ENCODE peak calls at places on chromosomes 7 and 10, in four cellular contexts. One of them, this sample, is unnamed.

GRCh38 chr7:36301914-36302771 is 87.5 kb upstream of the ANLN start:
- DNase-seq in astrocyte of the spinal cord: peak
- DNase-seq in CD4-positive, CD25-positive, alpha-beta regulatory T cell: no peak
- DNase-seq in AG04450: no peak
- DNase-seq in this sample: no peak

GRCh38 chr10:125011926-125012705 is 70.2 kb downstream of the ZRANB1 start:
- DNase-seq in AG04450: no peak
- DNase-seq in CD4-positive, CD25-positive, alpha-beta regulatory T cell: no peak
- DNase-seq in astrocyte of the spinal cord: no peak
- DNase-seq in this sample: no peak

GRCh38 chr7:106957766-106958165 is 86.7 kb upstream of the PRKAR2B start:
- DNase-seq in CD4-positive, CD25-positive, alpha-beta regulatory T cell: no peak
- DNase-seq in AG04450: no peak
- DNase-seq in astrocyte of the spinal cord: no peak
- DNase-seq in this sample: no peak

GRCh38 chr10:132663666-132664365 is 122.1 kb downstream of the NKX6-2 start:
- DNase-seq in CD4-positive, CD25-positive, alpha-beta regulatory T cell: no peak
- DNase-seq in astrocyte of the spinal cord: no peak
- DNase-seq in AG04450: no peak
- DNase-seq in this sample: no peak

GRCh38 chr7:152894295-152895170 is 135.0 kb downstream of the ACTR3B start:
- DNase-seq in astrocyte of the spinal cord: no peak
- DNase-seq in AG04450: no peak
- DNase-seq in CD4-positive, CD25-positive, alpha-beta regulatory T cell: no peak
- DNase-seq in this sample: no peak

GRCh38 chr7:31327071-31327470 is 13.5 kb downstream of the NEUROD6 start:
- DNase-seq in AG04450: no peak
- DNase-seq in astrocyte of the spinal cord: peak
- DNase-seq in CD4-positive, CD25-positive, alpha-beta regulatory T cell: no peak
- DNase-seq in this sample: peak

GRCh38 chr7:157556339-157556944 is 219.6 kb downstream of the DNAJB6 start:
- DNase-seq in CD4-positive, CD25-positive, alpha-beta regulatory T cell: no peak
- DNase-seq in astrocyte of the spinal cord: no peak
- DNase-seq in AG04450: no peak
- DNase-seq in this sample: no peak

GRCh38 chr7:73992104-73992562 is 35.8 kb upstream of the ELN start:
- DNase-seq in CD4-positive, CD25-positive, alpha-beta regulatory T cell: no peak
- DNase-seq in astrocyte of the spinal cord: peak
- DNase-seq in AG04450: peak
- DNase-seq in this sample: peak

GRCh38 chr10:52314007-52314821 is at the start of gene DKK1:
- DNase-seq in astrocyte of the spinal cord: peak
- DNase-seq in AG04450: no peak
- DNase-seq in CD4-positive, CD25-positive, alpha-beta regulatory T cell: no peak
- DNase-seq in this sample: no peak

GRCh38 chr10:100683004-100683403 is 62.4 kb upstream of the PAX2 start:
- DNase-seq in astrocyte of the spinal cord: no peak
- DNase-seq in CD4-positive, CD25-positive, alpha-beta regulatory T cell: no peak
- DNase-seq in AG04450: no peak
- DNase-seq in this sample: no peak

GRCh38 chr7:14596421-14596820 is 306.1 kb downstream of the DGKB start:
- DNase-seq in CD4-positive, CD25-positive, alpha-beta regulatory T cell: no peak
- DNase-seq in AG04450: no peak
- DNase-seq in astrocyte of the spinal cord: peak
- DNase-seq in this sample: no peak

GRCh38 chr7:134593530-134594392 is 44.9 kb downstream of the AKR1B15 start:
- DNase-seq in astrocyte of the spinal cord: peak
- DNase-seq in CD4-positive, CD25-positive, alpha-beta regulatory T cell: no peak
- DNase-seq in AG04450: peak
- DNase-seq in this sample: peak

GRCh38 chr7:157625973-157626790 is 289.4 kb downstream of the DNAJB6 start:
- DNase-seq in AG04450: no peak
- DNase-seq in astrocyte of the spinal cord: no peak
- DNase-seq in CD4-positive, CD25-positive, alpha-beta regulatory T cell: peak
- DNase-seq in this sample: no peak

GRCh38 chr7:44279731-44280505 is 45.5 kb downstream of the CAMK2B start:
- DNase-seq in AG04450: no peak
- DNase-seq in astrocyte of the spinal cord: no peak
- DNase-seq in CD4-positive, CD25-positive, alpha-beta regulatory T cell: no peak
- DNase-seq in this sample: no peak

GRCh38 chr10:132283604-132284382 is 24.0 kb downstream of the STK32C start:
- DNase-seq in CD4-positive, CD25-positive, alpha-beta regulatory T cell: no peak
- DNase-seq in AG04450: no peak
- DNase-seq in astrocyte of the spinal cord: no peak
- DNase-seq in this sample: no peak

GRCh38 chr10:98858525-98858924 is 377.1 kb downstream of the HPSE2 start:
- DNase-seq in AG04450: no peak
- DNase-seq in CD4-positive, CD25-positive, alpha-beta regulatory T cell: no peak
- DNase-seq in astrocyte of the spinal cord: no peak
- DNase-seq in this sample: no peak

GRCh38 chr7:87347207-87347606 is 1.7 kb downstream of the CROT start:
- DNase-seq in CD4-positive, CD25-positive, alpha-beta regulatory T cell: no peak
- DNase-seq in astrocyte of the spinal cord: no peak
- DNase-seq in AG04450: no peak
- DNase-seq in this sample: no peak

GRCh38 chr10:4061441-4061951 is 276.5 kb upstream of the KLF6 start:
- DNase-seq in AG04450: no peak
- DNase-seq in astrocyte of the spinal cord: no peak
- DNase-seq in CD4-positive, CD25-positive, alpha-beta regulatory T cell: no peak
- DNase-seq in this sample: no peak

GRCh38 chr7:121431389-121431788 is 35.3 kb upstream of the FAM3C start:
- DNase-seq in AG04450: no peak
- DNase-seq in astrocyte of the spinal cord: no peak
- DNase-seq in CD4-positive, CD25-positive, alpha-beta regulatory T cell: no peak
- DNase-seq in this sample: no peak

GRCh38 chr7:142568430-142569097 is 180.7 kb upstream of the PRSS1 start:
- DNase-seq in CD4-positive, CD25-positive, alpha-beta regulatory T cell: no peak
- DNase-seq in AG04450: peak
- DNase-seq in astrocyte of the spinal cord: peak
- DNase-seq in this sample: peak

GRCh38 chr7:115789901-115790300 is 240.7 kb downstream of the TFEC start:
- DNase-seq in AG04450: no peak
- DNase-seq in astrocyte of the spinal cord: no peak
- DNase-seq in CD4-positive, CD25-positive, alpha-beta regulatory T cell: no peak
- DNase-seq in this sample: no peak

GRCh38 chr10:48551796-48552591 is 52.9 kb downstream of the ARHGAP22 start:
- DNase-seq in CD4-positive, CD25-positive, alpha-beta regulatory T cell: no peak
- DNase-seq in AG04450: peak
- DNase-seq in astrocyte of the spinal cord: peak
- DNase-seq in this sample: peak

GRCh38 chr10:34163075-34163905 is 651.8 kb downstream of the PARD3 start:
- DNase-seq in CD4-positive, CD25-positive, alpha-beta regulatory T cell: no peak
- DNase-seq in astrocyte of the spinal cord: peak
- DNase-seq in AG04450: no peak
- DNase-seq in this sample: no peak

GRCh38 chr10:103049237-103049636 is 131.1 kb downstream of the CNNM2 start:
- DNase-seq in AG04450: no peak
- DNase-seq in CD4-positive, CD25-positive, alpha-beta regulatory T cell: no peak
- DNase-seq in astrocyte of the spinal cord: no peak
- DNase-seq in this sample: no peak

GRCh38 chr10:103057980-103058568 is 135.0 kb downstream of the NT5C2 start:
- DNase-seq in AG04450: no peak
- DNase-seq in astrocyte of the spinal cord: no peak
- DNase-seq in CD4-positive, CD25-positive, alpha-beta regulatory T cell: no peak
- DNase-seq in this sample: no peak

GRCh38 chr10:103055105-103055504 is 137.0 kb downstream of the CNNM2 start:
- DNase-seq in CD4-positive, CD25-positive, alpha-beta regulatory T cell: no peak
- DNase-seq in astrocyte of the spinal cord: no peak
- DNase-seq in AG04450: no peak
- DNase-seq in this sample: no peak

GRCh38 chr10:103053659-103054581 is 135.8 kb downstream of the CNNM2 start:
- DNase-seq in AG04450: peak
- DNase-seq in astrocyte of the spinal cord: peak
- DNase-seq in CD4-positive, CD25-positive, alpha-beta regulatory T cell: peak
- DNase-seq in this sample: peak

DNA sequence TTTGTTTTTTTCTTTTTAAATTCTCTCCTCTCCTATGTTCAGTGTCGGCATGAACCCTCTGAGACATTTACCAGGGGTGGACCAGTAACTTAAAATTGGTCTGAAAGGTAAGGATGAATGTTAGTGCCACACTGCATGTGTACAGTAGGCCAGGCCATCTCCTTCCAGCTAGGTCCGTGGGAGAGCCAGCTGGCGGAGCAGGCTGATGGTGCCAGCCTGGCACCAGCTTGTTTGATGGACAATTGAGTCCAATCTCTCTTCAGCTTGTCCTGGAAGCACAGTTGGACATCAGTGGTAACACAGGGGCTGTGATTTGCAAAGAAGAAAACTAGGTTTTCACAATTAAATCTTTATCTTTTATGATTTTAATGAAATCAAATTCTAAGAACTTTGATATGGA is 136.5 kb downstream of the CNNM2 start:
- DNase-seq in AG04450: no peak
- DNase-seq in astrocyte of the spinal cord: no peak
- DNase-seq in CD4-positive, CD25-positive, alpha-beta regulatory T cell: no peak
- DNase-seq in this sample: no peak
- H3K4me3 ChIP-seq in AG04450: no peak
- H3K4me3 ChIP-seq in astrocyte of the spinal cord: no peak
- H3K4me3 ChIP-seq in CD4-positive, CD25-positive, alpha-beta regulatory T cell: peak
- H3K4me3 ChIP-seq in this sample: no peak

DNA sequence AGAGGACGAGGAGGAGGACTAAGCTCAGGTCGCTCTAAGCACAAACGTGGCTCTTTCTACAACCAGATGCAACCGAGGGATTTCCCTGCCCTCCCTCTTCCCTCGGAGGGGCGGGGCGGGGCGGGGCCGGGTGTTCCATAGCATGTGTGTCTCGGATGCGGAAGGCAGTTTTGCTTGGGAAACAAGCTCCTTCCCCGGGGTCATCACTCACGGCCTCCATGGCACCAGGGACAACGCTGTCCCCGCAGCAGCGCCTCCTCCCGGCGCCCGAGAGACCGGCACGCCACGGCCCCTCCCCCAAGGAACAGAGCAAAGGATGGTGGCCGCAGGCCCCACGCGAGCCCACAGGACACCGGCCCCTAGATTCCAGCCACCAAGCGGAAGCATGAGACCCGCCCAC is 110.5 kb downstream of the PAXIP1 start:
- DNase-seq in CD4-positive, CD25-positive, alpha-beta regulatory T cell: no peak
- DNase-seq in AG04450: no peak
- DNase-seq in astrocyte of the spinal cord: no peak
- DNase-seq in this sample: no peak
- H3K4me3 ChIP-seq in CD4-positive, CD25-positive, alpha-beta regulatory T cell: no peak
- H3K4me3 ChIP-seq in AG04450: no peak
- H3K4me3 ChIP-seq in astrocyte of the spinal cord: no peak
- H3K4me3 ChIP-seq in this sample: no peak

GRCh38 chr10:86959737-86960002 is 1.3 kb downstream of the SNCG start:
- DNase-seq in astrocyte of the spinal cord: no peak
- DNase-seq in AG04450: no peak
- DNase-seq in CD4-positive, CD25-positive, alpha-beta regulatory T cell: no peak
- DNase-seq in this sample: no peak
- H3K4me3 ChIP-seq in astrocyte of the spinal cord: no peak
- H3K4me3 ChIP-seq in AG04450: no peak
- H3K4me3 ChIP-seq in CD4-positive, CD25-positive, alpha-beta regulatory T cell: no peak
- H3K4me3 ChIP-seq in this sample: no peak

GRCh38 chr7:151428393-151429231 is 11.3 kb downstream of the CRYGN start:
- DNase-seq in astrocyte of the spinal cord: peak
- DNase-seq in CD4-positive, CD25-positive, alpha-beta regulatory T cell: no peak
- DNase-seq in AG04450: no peak
- DNase-seq in this sample: peak

GRCh38 chr7:151426906-151427704 is 12.8 kb downstream of the CRYGN start:
- DNase-seq in CD4-positive, CD25-positive, alpha-beta regulatory T cell: no peak
- DNase-seq in astrocyte of the spinal cord: no peak
- DNase-seq in AG04450: no peak
- DNase-seq in this sample: no peak

GRCh38 chr7:151426486-151426905 is 13.4 kb downstream of the CRYGN start:
- DNase-seq in astrocyte of the spinal cord: peak
- DNase-seq in CD4-positive, CD25-positive, alpha-beta regulatory T cell: no peak
- DNase-seq in AG04450: peak
- DNase-seq in this sample: peak

GRCh38 chr7:151429232-151429554 is 10.7 kb downstream of the CRYGN start:
- DNase-seq in CD4-positive, CD25-positive, alpha-beta regulatory T cell: no peak
- DNase-seq in AG04450: no peak
- DNase-seq in astrocyte of the spinal cord: no peak
- DNase-seq in this sample: no peak

GRCh38 chr7:151427705-151428392 is 12.1 kb downstream of the CRYGN start:
- DNase-seq in AG04450: no peak
- DNase-seq in astrocyte of the spinal cord: no peak
- DNase-seq in CD4-positive, CD25-positive, alpha-beta regulatory T cell: no peak
- DNase-seq in this sample: no peak
- H3K4me3 ChIP-seq in AG04450: no peak
- H3K4me3 ChIP-seq in astrocyte of the spinal cord: no peak
- H3K4me3 ChIP-seq in CD4-positive, CD25-positive, alpha-beta regulatory T cell: no peak
- H3K4me3 ChIP-seq in this sample: no peak

DNA sequence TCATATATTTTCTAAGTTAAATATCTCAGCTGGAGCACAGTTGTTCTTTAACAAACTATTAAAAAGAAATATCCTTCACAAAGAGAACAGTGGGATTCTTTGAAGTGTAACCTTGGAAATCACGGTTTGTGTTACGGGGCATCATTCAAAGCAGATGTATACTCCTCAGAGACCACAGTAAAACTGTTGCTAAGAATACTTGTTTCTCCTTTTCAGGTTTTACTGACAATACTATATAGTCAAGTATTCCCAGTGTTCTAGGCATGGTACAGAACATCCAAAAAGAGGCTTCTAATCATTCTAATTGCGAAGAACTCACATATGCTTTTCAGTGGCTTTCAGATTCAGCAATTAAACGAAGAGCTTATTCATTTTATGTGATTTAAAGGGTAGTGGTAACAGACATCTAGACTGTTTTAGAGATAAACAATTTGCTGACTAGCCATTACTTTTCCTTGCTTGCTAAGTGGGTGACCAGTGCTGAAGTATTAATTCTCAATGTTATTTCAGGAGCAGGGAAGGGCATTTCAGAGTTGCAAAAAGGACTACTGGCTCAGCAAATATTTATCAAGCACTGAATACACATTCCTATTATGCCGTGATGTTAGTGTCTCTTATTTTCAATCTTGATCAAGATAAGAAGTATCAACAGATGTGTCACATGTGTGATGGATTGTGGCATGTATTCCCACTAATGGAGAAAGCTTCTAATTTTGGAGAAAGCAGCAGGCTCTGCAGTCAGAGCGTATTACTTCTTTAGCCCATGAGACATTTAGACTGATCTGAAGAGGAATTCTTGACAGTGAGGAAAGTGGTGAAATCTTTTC is 236.8 kb downstream of the RNLS start:
- DNase-seq in AG04450: no peak
- DNase-seq in astrocyte of the spinal cord: no peak
- DNase-seq in CD4-positive, CD25-positive, alpha-beta regulatory T cell: no peak
- DNase-seq in this sample: no peak
- H3K4me3 ChIP-seq in AG04450: no peak
- H3K4me3 ChIP-seq in astrocyte of the spinal cord: no peak
- H3K4me3 ChIP-seq in CD4-positive, CD25-positive, alpha-beta regulatory T cell: no peak
- H3K4me3 ChIP-seq in this sample: no peak

This sample was measured in astrocyte of the cerebellum.